ENCODE peak calls at places on chromosomes 16 and 17, in five cellular contexts. U, H, D, L and F are unnamed samples.

GRCh38 chr17:13209091-13209490 is 191.3 kb upstream of the ELAC2 start:
- DNase-seq in L (no peak), H (no peak), D (peak; percentile 34), U (no peak), F (no peak)

GRCh38 chr17:51362818-51363598 is 102.7 kb downstream of the UTP18 start:
- DNase-seq in H (no peak), U (no peak), D (no peak), L (no peak), F (no peak)

GRCh38 chr17:27529230-27529796 is 73.1 kb downstream of the KSR1 start:
- DNase-seq in L (no peak), D (peak; percentile 86), U (no peak), H (no peak), F (no peak)

GRCh38 chr17:43810823-43811222 is 22.1 kb downstream of the MPP3 start:
- DNase-seq in D (no peak), U (no peak), L (no peak), H (no peak), F (no peak)

GRCh38 chr17:67020293-67020766 is 24.0 kb upstream of the CACNG1 start:
- DNase-seq in U (no peak), L (no peak), H (no peak), D (no peak), F (no peak)

GRCh38 chr16:85445779-85446222 is 167.3 kb upstream of the GSE1 start:
- DNase-seq in U (peak; percentile 46), L (peak; percentile 44), H (no peak), D (peak; percentile 71), F (no peak)

GRCh38 chr16:67230809-67231660 is 4.1 kb downstream of the TMEM208 start:
- DNase-seq in U (no peak), D (no peak), H (peak; percentile 61), L (no peak), F (no peak)

GRCh38 chr16:84218961-84219360 is 20.9 kb downstream of the KCNG4 start:
- DNase-seq in H (no peak), D (no peak), U (no peak), L (no peak), F (no peak)

GRCh38 chr16:88561485-88562369 is 8.5 kb upstream of the ZC3H18 start:
- DNase-seq in U (peak; percentile 60), H (peak; percentile 68), L (peak; percentile 37), D (peak; percentile 63), F (no peak)

GRCh38 chr17:21539146-21539545 is 153.2 kb upstream of the KCNJ18 start:
- DNase-seq in H (no peak), D (peak; percentile 37), U (no peak), L (no peak), F (no peak)

DNA sequence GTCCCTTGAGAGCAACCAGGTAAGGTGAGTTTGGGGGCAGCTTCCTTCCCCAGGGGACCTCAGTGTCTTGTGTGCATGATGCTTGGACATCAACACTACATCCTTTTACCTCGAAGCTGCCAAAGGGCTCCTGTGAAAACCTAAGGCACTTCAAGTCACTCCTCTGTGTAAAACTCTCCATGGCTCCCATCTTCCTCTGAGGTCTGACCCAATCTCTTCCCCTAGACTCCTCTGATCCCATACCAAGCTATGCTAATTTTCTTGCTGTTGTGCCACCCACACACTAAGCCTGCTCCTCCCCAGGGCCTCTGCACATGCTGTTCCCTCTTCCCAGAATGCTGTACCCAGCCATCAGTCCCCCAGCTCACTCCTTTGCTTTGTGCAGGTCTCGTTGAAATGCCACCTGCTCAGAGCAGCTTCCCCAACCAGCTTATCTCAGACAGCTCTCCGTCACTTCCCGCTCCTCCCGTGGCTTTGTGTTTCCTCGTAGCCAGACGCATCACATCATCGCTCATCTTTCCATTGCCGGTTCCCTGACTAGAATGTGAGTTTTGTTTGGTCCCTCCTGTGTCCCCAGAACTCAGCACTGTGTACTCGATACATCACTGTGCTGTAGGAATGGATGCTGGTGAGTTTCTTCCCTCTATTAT is 78.4 kb downstream of the CNGB1 start:
- DNase-seq in L (peak; percentile 35), U (no peak), D (no peak), H (no peak), F (no peak)
- H3K27ac ChIP-seq in L (no peak overlapping the region), U (no peak overlapping the region), D (no peak overlapping the region), H (no peak overlapping the region), F (no peak overlapping the region)

GRCh38 chr16:87017388-87018012 is 299.7 kb downstream of the C16orf95 start:
- DNase-seq in H (no peak), D (peak; percentile 85), U (no peak), L (no peak), F (no peak)
- TF ChIP-seq CTCF in H (no peak), D (peak; percentile 47), U (no peak), L (no peak), F (no peak)

DNA sequence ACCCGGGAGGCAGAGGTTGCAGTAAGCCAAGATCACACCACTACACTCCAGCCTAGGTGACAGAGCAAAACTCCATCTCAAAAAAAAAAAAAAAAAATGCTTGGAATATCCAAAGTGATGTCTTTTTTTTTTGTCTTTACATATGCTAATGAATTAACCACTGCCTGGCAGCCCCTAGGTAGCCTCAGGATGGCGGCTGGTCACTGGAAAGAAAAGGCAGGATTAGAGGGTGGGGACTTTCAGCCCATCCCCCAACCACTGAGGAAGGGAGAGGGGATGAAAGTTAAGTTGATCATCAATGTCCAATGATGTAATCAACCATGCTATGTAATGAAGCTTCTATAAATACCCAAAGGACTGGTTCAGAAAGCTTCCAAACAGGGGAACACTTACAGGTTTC is 26.8 kb downstream of the RNF157 start:
- DNase-seq in H (no peak), U (no peak), L (no peak), D (no peak), F (no peak)
- H3K4me1 ChIP-seq in H (peaks cover 6% of the 10 kb centered on the region), U (no peaks in the 10 kb centered on the region), L (no peaks in the 10 kb centered on the region), D (no peaks in the 10 kb centered on the region), F (peaks cover 3% of the 10 kb centered on the region)

DNA sequence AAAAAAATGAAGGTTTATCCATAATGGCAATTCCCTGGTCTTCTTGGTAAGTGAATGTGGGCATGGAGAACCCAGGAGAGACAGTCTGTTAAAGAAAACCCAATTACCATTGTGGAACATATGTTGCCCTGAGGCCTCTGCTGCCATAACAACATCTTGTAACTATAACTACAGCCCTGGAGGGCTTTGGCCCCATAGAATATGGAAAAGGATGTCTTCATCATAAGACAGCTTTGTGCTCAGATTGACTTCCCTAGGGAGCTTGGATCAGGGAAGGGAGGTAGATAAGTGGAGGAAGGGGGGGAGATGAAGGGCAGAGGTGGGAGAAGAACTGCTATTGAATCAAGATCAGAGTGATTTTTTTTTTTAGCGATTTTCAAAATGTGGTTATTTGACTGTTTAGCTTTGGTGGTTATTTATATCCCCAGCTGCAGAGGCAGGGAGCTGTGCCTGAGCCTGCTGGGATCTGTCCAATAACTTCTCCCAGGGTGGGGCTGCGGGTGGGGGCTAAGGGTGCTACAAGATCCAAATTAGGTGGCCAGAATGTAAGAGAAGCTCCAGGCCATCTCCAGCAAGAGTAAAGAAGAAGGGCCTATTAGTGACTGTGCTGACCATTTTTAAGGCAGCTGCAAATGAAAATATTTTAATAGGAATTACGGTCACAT is 5.3 kb upstream of the KAT7 start:
- DNase-seq in H (no peak), U (no peak), L (no peak), D (no peak), F (no peak)
- H3K27ac ChIP-seq in H (peak overlapping the region; percentile 26), U (no peak overlapping the region), L (peak overlapping the region; percentile 71), D (no peak overlapping the region), F (peak overlapping the region; percentile 62)

GRCh38 chr16:52182840-52183239 is 364.1 kb downstream of the TOX3 start:
- DNase-seq in H (no peak), D (no peak), U (no peak), L (no peak), F (no peak)

GRCh38 chr16:52184336-52184735 is 362.6 kb downstream of the TOX3 start:
- DNase-seq in H (no peak), D (no peak), U (no peak), L (no peak), F (no peak)
- TF ChIP-seq CTCF in H (no peak), D (no peak), U (no peak), L (no peak), F (no peak)

DNA sequence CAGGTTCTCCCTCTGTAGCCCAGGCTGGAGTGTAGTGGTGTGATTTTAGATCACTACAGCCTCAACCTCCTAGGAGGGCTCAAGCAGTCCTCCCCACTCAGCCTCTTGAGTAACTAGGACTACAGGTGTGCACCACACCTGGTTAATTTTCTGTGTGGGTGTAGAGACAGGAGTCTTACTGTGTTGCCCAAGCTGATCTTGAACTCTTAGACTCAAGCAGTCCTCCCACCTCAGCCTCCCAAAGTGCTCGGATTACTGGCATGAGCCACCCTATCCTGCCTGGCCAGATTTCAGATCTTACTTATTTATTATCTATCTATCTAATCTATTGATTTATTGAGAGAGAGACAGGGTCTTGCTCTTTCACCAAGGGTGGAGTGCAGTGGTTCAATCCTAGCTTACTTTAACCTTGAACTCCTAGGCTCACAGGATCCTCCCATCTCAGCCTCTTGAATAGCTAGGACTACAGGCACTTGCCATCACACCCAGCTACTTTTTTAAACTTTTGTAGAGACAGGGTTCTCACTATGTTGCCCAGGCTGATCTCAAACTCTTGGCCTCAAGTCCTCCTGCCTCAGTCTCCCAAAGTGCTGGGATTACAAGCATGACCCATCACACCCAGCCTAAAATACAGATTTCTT is 61.8 kb downstream of the TUBD1 start:
- DNase-seq in D (no peak), H (no peak), U (no peak), L (no peak), F (no peak)
- H3K4me1 ChIP-seq in D (peaks cover 35% of the 10 kb centered on the region), H (peaks cover 43% of the 10 kb centered on the region), U (peaks cover 13% of the 10 kb centered on the region), L (peaks cover 79% of the 10 kb centered on the region), F (peaks cover 48% of the 10 kb centered on the region)

DNA sequence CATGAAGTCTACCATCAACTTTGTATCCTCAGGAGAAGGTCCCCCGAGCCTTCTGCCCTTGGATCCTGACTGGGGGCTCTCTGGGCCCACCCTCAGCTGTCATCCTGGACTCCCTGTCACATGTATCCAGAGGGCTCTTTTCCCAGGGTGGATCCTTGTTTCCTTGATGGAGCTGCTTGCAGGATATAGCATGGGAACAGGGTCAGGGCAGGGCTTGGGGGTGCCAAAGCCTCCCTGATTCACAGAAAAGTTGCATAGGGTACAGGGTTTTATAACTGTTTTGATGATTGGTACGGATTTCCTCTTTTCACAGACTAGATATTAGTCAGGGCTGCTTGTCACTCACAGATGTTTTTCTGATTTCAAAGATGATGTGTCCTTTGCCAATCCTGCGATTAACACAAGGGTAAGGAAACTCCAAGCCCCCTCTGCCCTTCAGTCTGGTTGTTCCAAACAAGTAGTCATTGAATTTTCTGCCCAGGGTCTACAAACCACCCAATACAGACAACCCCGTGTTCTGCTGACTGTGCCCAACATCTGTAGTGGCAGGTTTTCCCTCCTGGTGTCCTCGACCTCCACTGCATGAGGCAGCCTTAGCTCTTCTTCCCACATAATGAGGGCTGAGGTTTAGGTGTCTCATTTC is 20.6 kb upstream of the SLC35G3 start:
- DNase-seq in D (no peak), U (no peak), L (no peak), H (no peak), F (no peak)
- H3K27ac ChIP-seq in D (no peak overlapping the region), U (no peak overlapping the region), L (peak overlapping the region; percentile 58), H (no peak overlapping the region), F (peak overlapping the region; percentile 41)

GRCh38 chr16:8194795-8195194 is 395.5 kb downstream of the TMEM114 start:
- DNase-seq in H (no peak), U (no peak), D (no peak), L (no peak), F (no peak)
- TF ChIP-seq CTCF in H (no peak), U (no peak), D (no peak), L (no peak), F (no peak)